ENCODE peak calls at places on chromosomes 1 and 21, in five cellular contexts. Q is endodermal cell, X is T-helper 17 cell, A is body of pancreas, T is AG08395. P is an unnamed sample.

GRCh38 chr1:218494449-218494852 is 149.3 kb downstream of the TGFB2 start:
- DNase-seq in A (no peak), Q (peak; percentile 83), T (no peak), X (no peak), P (peak; percentile 50)

GRCh38 chr1:8396912-8397406 is 79.0 kb downstream of the SLC45A1 start:
- DNase-seq in X (no peak), Q (no peak), A (peak; percentile 52), T (peak; percentile 92), P (peak; percentile 54)

GRCh38 chr1:25821630-25822091 is 1.9 kb downstream of the MTFR1L start:
- DNase-seq in Q (no peak), A (peak; percentile 75), X (no peak), T (peak; percentile 54), P (no peak)

GRCh38 chr1:172134087-172134731 is 286.3 kb upstream of the C1orf105 start:
- DNase-seq in Q (no peak), T (no peak), X (no peak), A (no peak), P (no peak)

GRCh38 chr1:177443003-177443402 is 272.2 kb downstream of the BRINP2 start:
- DNase-seq in A (no peak), X (no peak), Q (no peak), T (no peak), P (no peak)

GRCh38 chr1:58580186-58580585 is 3.1 kb upstream of the TACSTD2 start:
- DNase-seq in A (no peak), X (no peak), Q (no peak), T (no peak), P (no peak)

GRCh38 chr1:106621853-106622252 is 434.6 kb upstream of the PRMT6 start:
- DNase-seq in T (no peak), A (no peak), X (no peak), Q (no peak), P (no peak)

GRCh38 chr1:165828581-165829329 is 1.3 kb downstream of the UCK2 start:
- DNase-seq in A (peak; percentile 79), X (no peak), T (peak; percentile 80), Q (peak; percentile 82), P (peak; percentile 85)

GRCh38 chr1:232880354-232880753 is 70.1 kb upstream of the NTPCR start:
- DNase-seq in X (no peak), T (peak; percentile 17), Q (peak; percentile 85), A (peak; percentile 20), P (peak; percentile 27)

GRCh38 chr1:208909011-208909410 is 664.8 kb upstream of the PLXNA2 start:
- DNase-seq in A (no peak), Q (no peak), X (no peak), T (no peak), P (no peak)

GRCh38 chr1:232432313-232432712 is 197.6 kb downstream of the SIPA1L2 start:
- DNase-seq in T (no peak), X (no peak), A (no peak), Q (no peak), P (no peak)

GRCh38 chr1:183808296-183809027 is 3.5 kb downstream of the RGL1 start:
- DNase-seq in T (no peak), X (no peak), Q (no peak), A (no peak), P (no peak)

GRCh38 chr1:193103759-193104495 is 1.3 kb downstream of the GLRX2 start:
- DNase-seq in X (no peak), A (no peak), T (peak; percentile 13), Q (no peak), P (no peak)

GRCh38 chr21:37244506-37245083 is 22.5 kb downstream of the VPS26C start:
- DNase-seq in A (no peak), Q (peak; percentile 64), T (no peak), X (no peak), P (peak; percentile 41)

GRCh38 chr1:14924455-14925325 is 228.9 kb upstream of the TMEM51 start:
- DNase-seq in A (peak; percentile 56), T (peak; percentile 72), Q (peak; percentile 74), X (no peak), P (no peak)

GRCh38 chr1:211711313-211711712 is 35.9 kb upstream of the NEK2 start:
- DNase-seq in A (no peak), T (no peak), Q (no peak), X (no peak), P (no peak)

GRCh38 chr1:183515002-183515689 is 42.8 kb downstream of the SMG7 start:
- DNase-seq in Q (no peak), A (no peak), X (no peak), T (peak; percentile 18), P (no peak)

GRCh38 chr1:58883037-58883887 is 99.4 kb upstream of the JUN start:
- DNase-seq in Q (no peak), T (peak; percentile 87), A (peak; percentile 88), X (no peak), P (no peak)

GRCh38 chr1:200253774-200254495 is 155.9 kb downstream of the ZNF281 start:
- DNase-seq in Q (no peak), T (no peak), A (no peak), X (no peak), P (no peak)

GRCh38 chr21:26945916-26946315 is 21.0 kb downstream of the ADAMTS5 start:
- DNase-seq in T (peak; percentile 35), Q (peak; percentile 54), X (no peak), A (peak; percentile 5), P (peak; percentile 22)

GRCh38 chr1:180953291-180953747 is 40.6 kb downstream of the KIAA1614 start:
- DNase-seq in T (no peak), X (no peak), Q (no peak), A (peak; percentile 80), P (no peak)

GRCh38 chr1:160860840-160861505 is 1.7 kb downstream of the CD244 start:
- DNase-seq in X (no peak), A (no peak), Q (no peak), T (no peak), P (peak; percentile 10)

GRCh38 chr1:229258031-229258850 is 12.7 kb upstream of the RAB4A start:
- DNase-seq in A (peak; percentile 77), X (peak; percentile 40), T (peak; percentile 76), Q (peak; percentile 87), P (peak; percentile 81)

GRCh38 chr1:158007949-158008386 is 14.5 kb downstream of the KIRREL1 start:
- DNase-seq in X (no peak), A (no peak), T (no peak), Q (peak; percentile 53), P (no peak)

GRCh38 chr1:101996830-101997485 is at the start of gene OLFM3:
- DNase-seq in Q (peak; percentile 95), A (peak; percentile 5), T (peak; percentile 2), X (no peak), P (peak; percentile 92)

GRCh38 chr1:230303822-230304221 is 122.3 kb downstream of the PGBD5 start:
- DNase-seq in A (peak; percentile 38), Q (no peak), T (peak; percentile 49), X (no peak), P (no peak)

GRCh38 chr1:6098303-6099215 is 52.9 kb downstream of the KCNAB2 start:
- DNase-seq in A (peak; percentile 24), Q (no peak), T (peak; percentile 96), X (no peak), P (no peak)